ENCODE peak calls at places on chromosomes 16 and 17, in ten cellular contexts. H is stimulated activated CD8-positive, alpha-beta memory T cell treated with anti-CD3 and anti-CD28 coated beads, Interleukin-7, amount 100 ng/mL, for 4 hours; P is transverse colon; R is occipital lobe; V is stimulated activated CD4-positive, alpha-beta T cell treated with anti-CD3 and anti-CD28 coated beads, Interleukin-1b, Interleukin-23, amount 100 ng/mL, for 1 hour; M is neural progenitor cell; Z is brain pericyte; G is IMR-90; W is ovary; X is NCI-H146. C is an unnamed sample.

GRCh38 chr16:78005881-78006280 is 16.5 kb upstream of the CLEC3A start:
- DNase-seq in G (no peak), Z (no peak), X (peak), R (no peak), V (no peak), P (no peak), W (no peak), M (peak), H (no peak), C (no peak)

GRCh38 chr17:2924211-2924610 is 128.0 kb downstream of the RAP1GAP2 start:
- DNase-seq in H (no peak), R (no peak), W (no peak), Z (no peak), P (no peak), X (no peak), M (peak), G (peak), V (no peak), C (no peak)

GRCh38 chr16:89923640-89924297 is 627 bp downstream of the TUBB3 start:
- DNase-seq in M (peak), G (no peak), Z (no peak), X (peak), H (no peak), P (no peak), W (no peak), V (no peak), R (no peak), C (no peak)

GRCh38 chr17:31571124-31571892 is 179.8 kb downstream of the RAB11FIP4 start:
- DNase-seq in H (no peak), M (no peak), G (peak), P (peak), R (no peak), X (no peak), V (no peak), W (peak), Z (no peak), C (no peak)

GRCh38 chr17:61296058-61296457 is 103.6 kb upstream of the TBX2 start:
- DNase-seq in H (no peak), W (no peak), M (no peak), P (no peak), R (no peak), G (no peak), Z (no peak), X (no peak), V (no peak), C (no peak)

GRCh38 chr17:31550389-31551056 is 159.0 kb downstream of the RAB11FIP4 start:
- DNase-seq in R (no peak), H (no peak), G (peak), X (no peak), V (no peak), P (no peak), Z (no peak), W (no peak), M (no peak), C (no peak)

GRCh38 chr16:2782583-2783351 is 4.6 kb downstream of the PRSS33 start:
- DNase-seq in X (no peak), Z (no peak), R (no peak), V (no peak), P (peak), M (no peak), H (no peak), G (no peak), W (peak), C (no peak)

GRCh38 chr16:66661210-66661560 is 35.4 kb downstream of the CMTM4 start:
- DNase-seq in V (no peak), G (no peak), P (no peak), M (no peak), Z (no peak), R (no peak), H (no peak), X (no peak), W (no peak), C (no peak)

GRCh38 chr17:3594056-3594810 is 15.0 kb downstream of the TRPV1 start:
- DNase-seq in M (no peak), R (peak), X (no peak), W (no peak), Z (peak), G (peak), H (no peak), V (no peak), P (no peak), C (no peak)

GRCh38 chr17:65407017-65407416 is 154.4 kb downstream of the AXIN2 start:
- DNase-seq in P (no peak), W (no peak), G (no peak), Z (no peak), M (no peak), X (no peak), H (no peak), R (no peak), V (no peak), C (no peak)

GRCh38 chr16:68592466-68593337 is 52.4 kb upstream of the CDH3 start:
- DNase-seq in P (no peak), Z (no peak), M (no peak), H (no peak), X (no peak), W (no peak), R (no peak), V (no peak), G (no peak), C (no peak)

GRCh38 chr16:85392756-85393673 is 220.1 kb upstream of the GSE1 start:
- DNase-seq in H (no peak), G (no peak), V (no peak), R (no peak), W (no peak), X (no peak), P (no peak), M (no peak), Z (no peak), C (peak)

GRCh38 chr16:87392823-87393679 is 915 bp downstream of the MAP1LC3B start:
- DNase-seq in X (peak), W (peak), M (peak), V (no peak), Z (no peak), R (no peak), G (peak), H (no peak), P (peak), C (no peak)

GRCh38 chr17:72600934-72601333 is 480.1 kb downstream of the SOX9 start:
- DNase-seq in R (no peak), W (no peak), V (no peak), G (peak), Z (no peak), P (no peak), X (no peak), H (no peak), M (no peak), C (no peak)

GRCh38 chr16:57920215-57920890 is 50.6 kb downstream of the CNGB1 start:
- DNase-seq in V (no peak), P (no peak), X (no peak), G (no peak), H (no peak), R (no peak), W (no peak), Z (no peak), M (no peak), C (no peak)

GRCh38 chr17:15648384-15648783 is 28.9 kb upstream of the FBXW10B start:
- DNase-seq in X (no peak), R (no peak), W (no peak), M (no peak), H (no peak), P (no peak), G (no peak), Z (no peak), V (no peak), C (no peak)

GRCh38 chr16:4611337-4612023 is 3.2 kb downstream of the UBALD1 start:
- DNase-seq in Z (no peak), M (no peak), V (no peak), X (no peak), H (no peak), P (peak), W (no peak), G (peak), R (no peak), C (no peak)

C was measured in natural killer cell treated with Interleukin-12 subunit alpha and Interleukin-12 subunit beta and Interleukin-15 and Interleukin-18, amount 100 ng/mL, for 72 hours.